ENCODE peak calls at places on chromosomes 5 and 9, in ten cellular contexts. One of them, this sample, is unnamed. For H3K9me3, the result is how much of the 10 kb centered on the place peaks cover.

GRCh38 chr5:17089001-17089400 is 128.4 kb upstream of the BASP1 start:
- DNase-seq in HCT116: no peak
- DNase-seq in heart right ventricle: no peak
- DNase-seq in cardiac muscle cell: no peak
- DNase-seq in hepatocyte: no peak
- DNase-seq in CD8-positive, alpha-beta T cell: no peak
- DNase-seq in GM12878: no peak
- DNase-seq in mammary epithelial cell: no peak
- DNase-seq in gastrocnemius medialis: no peak
- DNase-seq in lung: no peak
- DNase-seq in this sample: no peak

GRCh38 chr9:38024036-38024681 is 44.9 kb downstream of the SHB start:
- DNase-seq in HCT116: no peak
- DNase-seq in heart right ventricle: no peak
- DNase-seq in cardiac muscle cell: peak
- DNase-seq in hepatocyte: peak
- DNase-seq in CD8-positive, alpha-beta T cell: no peak
- DNase-seq in GM12878: no peak
- DNase-seq in mammary epithelial cell: peak
- DNase-seq in gastrocnemius medialis: peak
- DNase-seq in lung: peak
- DNase-seq in this sample: no peak

GRCh38 chr9:34500623-34501267 is 22.0 kb downstream of the ENHO start:
- DNase-seq in HCT116: peak
- DNase-seq in heart right ventricle: peak
- DNase-seq in cardiac muscle cell: peak
- DNase-seq in hepatocyte: peak
- DNase-seq in CD8-positive, alpha-beta T cell: peak
- DNase-seq in GM12878: no peak
- DNase-seq in mammary epithelial cell: peak
- DNase-seq in gastrocnemius medialis: peak
- DNase-seq in lung: peak
- DNase-seq in this sample: peak

GRCh38 chr9:8750639-8751041 is 951.1 kb upstream of the DMAC1 start:
- DNase-seq in HCT116: no peak
- DNase-seq in heart right ventricle: no peak
- DNase-seq in cardiac muscle cell: peak
- DNase-seq in hepatocyte: peak
- DNase-seq in CD8-positive, alpha-beta T cell: no peak
- DNase-seq in GM12878: no peak
- DNase-seq in mammary epithelial cell: no peak
- DNase-seq in gastrocnemius medialis: no peak
- DNase-seq in lung: no peak
- DNase-seq in this sample: no peak

GRCh38 chr9:117413346-117414219 is 1.3 kb downstream of the ASTN2 start:
- DNase-seq in HCT116: no peak
- DNase-seq in heart right ventricle: no peak
- DNase-seq in cardiac muscle cell: peak
- DNase-seq in hepatocyte: peak
- DNase-seq in CD8-positive, alpha-beta T cell: no peak
- DNase-seq in GM12878: no peak
- DNase-seq in mammary epithelial cell: peak
- DNase-seq in gastrocnemius medialis: no peak
- DNase-seq in lung: no peak
- DNase-seq in this sample: no peak

GRCh38 chr5:121596882-121597281 is 254.8 kb upstream of the FTMT start:
- DNase-seq in HCT116: no peak
- DNase-seq in heart right ventricle: no peak
- DNase-seq in cardiac muscle cell: no peak
- DNase-seq in hepatocyte: peak
- DNase-seq in CD8-positive, alpha-beta T cell: no peak
- DNase-seq in GM12878: no peak
- DNase-seq in mammary epithelial cell: no peak
- DNase-seq in gastrocnemius medialis: no peak
- DNase-seq in lung: no peak
- DNase-seq in this sample: peak

GRCh38 chr9:101427957-101428655 is 7.5 kb downstream of the ALDOB start:
- DNase-seq in HCT116: no peak
- DNase-seq in heart right ventricle: no peak
- DNase-seq in cardiac muscle cell: no peak
- DNase-seq in hepatocyte: no peak
- DNase-seq in CD8-positive, alpha-beta T cell: no peak
- DNase-seq in GM12878: peak
- DNase-seq in mammary epithelial cell: no peak
- DNase-seq in gastrocnemius medialis: no peak
- DNase-seq in lung: no peak
- DNase-seq in this sample: no peak

GRCh38 chr9:1051286-1052118 is 1.3 kb downstream of the DMRT2 start:
- DNase-seq in HCT116: no peak
- DNase-seq in heart right ventricle: no peak
- DNase-seq in cardiac muscle cell: peak
- DNase-seq in hepatocyte: peak
- DNase-seq in CD8-positive, alpha-beta T cell: no peak
- DNase-seq in GM12878: no peak
- DNase-seq in mammary epithelial cell: peak
- DNase-seq in gastrocnemius medialis: peak
- DNase-seq in lung: no peak
- DNase-seq in this sample: peak

GRCh38 chr5:118592234-118592633 is 396.1 kb downstream of the DTWD2 start:
- DNase-seq in HCT116: no peak
- DNase-seq in heart right ventricle: no peak
- DNase-seq in cardiac muscle cell: no peak
- DNase-seq in hepatocyte: no peak
- DNase-seq in CD8-positive, alpha-beta T cell: no peak
- DNase-seq in GM12878: no peak
- DNase-seq in mammary epithelial cell: no peak
- DNase-seq in gastrocnemius medialis: no peak
- DNase-seq in lung: no peak
- DNase-seq in this sample: no peak

DNA sequence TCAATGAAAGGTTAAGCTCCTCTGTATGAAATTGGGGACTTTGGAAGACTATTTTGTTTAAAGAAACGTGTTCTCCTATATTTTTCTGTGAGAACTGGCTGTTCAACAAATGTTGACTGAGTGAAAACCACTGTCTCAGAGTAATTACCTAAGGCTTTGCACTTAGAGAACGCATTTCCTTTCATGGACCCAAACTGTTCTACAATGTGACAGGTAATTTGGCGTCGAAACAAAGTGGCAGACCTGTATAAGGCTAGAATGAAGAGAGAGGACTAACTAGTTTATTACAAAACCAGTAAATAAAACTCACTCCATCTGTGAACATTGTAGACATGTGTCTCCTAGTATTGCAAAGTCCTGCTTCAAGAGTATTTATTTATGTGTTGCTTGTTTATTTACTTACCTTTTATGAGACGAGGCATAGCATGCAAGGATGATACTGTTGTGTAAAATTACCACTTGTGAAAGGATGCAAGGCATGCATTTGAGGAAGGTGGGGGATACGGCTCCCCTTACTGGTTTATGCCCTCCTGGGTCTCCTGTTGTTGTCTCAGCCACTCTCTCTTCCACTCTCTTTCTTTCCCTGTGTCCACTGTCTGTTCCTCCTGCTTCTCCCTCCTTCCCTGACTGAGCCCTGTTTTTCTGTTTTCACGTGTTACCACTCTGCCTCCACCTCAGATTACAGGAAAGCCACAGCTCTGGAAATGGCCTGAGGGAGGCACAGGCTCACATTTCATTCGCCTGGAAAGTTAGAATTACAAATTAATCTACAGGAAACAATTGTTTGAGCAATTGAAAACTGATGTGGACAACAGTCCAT is 444.0 kb upstream of the ZNF608 start:
- DNase-seq in HCT116: no peak
- DNase-seq in heart right ventricle: no peak
- DNase-seq in cardiac muscle cell: peak
- DNase-seq in hepatocyte: peak
- DNase-seq in CD8-positive, alpha-beta T cell: no peak
- DNase-seq in GM12878: no peak
- DNase-seq in mammary epithelial cell: peak
- DNase-seq in gastrocnemius medialis: no peak
- DNase-seq in lung: no peak
- DNase-seq in this sample: no peak
- H3K27ac ChIP-seq in HCT116: no peak
- H3K27ac ChIP-seq in heart right ventricle: no peak
- H3K27ac ChIP-seq in cardiac muscle cell: no peak
- H3K27ac ChIP-seq in hepatocyte: no peak
- H3K27ac ChIP-seq in CD8-positive, alpha-beta T cell: no peak
- H3K27ac ChIP-seq in GM12878: no peak
- H3K27ac ChIP-seq in mammary epithelial cell: no peak
- H3K27ac ChIP-seq in gastrocnemius medialis: peak
- H3K27ac ChIP-seq in lung: no peak
- H3K27ac ChIP-seq in this sample: no peak

GRCh38 chr5:99033014-99033931 is 104.5 kb upstream of the CHD1 start:
- DNase-seq in HCT116: no peak
- DNase-seq in heart right ventricle: no peak
- DNase-seq in cardiac muscle cell: no peak
- DNase-seq in hepatocyte: no peak
- DNase-seq in CD8-positive, alpha-beta T cell: no peak
- DNase-seq in GM12878: no peak
- DNase-seq in mammary epithelial cell: peak
- DNase-seq in gastrocnemius medialis: no peak
- DNase-seq in lung: no peak
- DNase-seq in this sample: peak
- H3K4me3 ChIP-seq in HCT116: peak
- H3K4me3 ChIP-seq in heart right ventricle: no peak
- H3K4me3 ChIP-seq in cardiac muscle cell: no peak
- H3K4me3 ChIP-seq in hepatocyte: no peak
- H3K4me3 ChIP-seq in CD8-positive, alpha-beta T cell: peak
- H3K4me3 ChIP-seq in GM12878: peak
- H3K4me3 ChIP-seq in mammary epithelial cell: peak
- H3K4me3 ChIP-seq in gastrocnemius medialis: peak
- H3K4me3 ChIP-seq in lung: peak
- H3K4me3 ChIP-seq in this sample: peak

GRCh38 chr5:81675420-81675819 is 75.5 kb downstream of the SSBP2 start:
- DNase-seq in HCT116: no peak
- DNase-seq in heart right ventricle: no peak
- DNase-seq in cardiac muscle cell: no peak
- DNase-seq in hepatocyte: no peak
- DNase-seq in CD8-positive, alpha-beta T cell: no peak
- DNase-seq in GM12878: no peak
- DNase-seq in mammary epithelial cell: no peak
- DNase-seq in gastrocnemius medialis: no peak
- DNase-seq in lung: no peak
- DNase-seq in this sample: no peak
- H3K9me3 ChIP-seq in HCT116: under half
- H3K9me3 ChIP-seq in heart right ventricle: under half
- H3K9me3 ChIP-seq in cardiac muscle cell: under half
- H3K9me3 ChIP-seq in hepatocyte: under half
- H3K9me3 ChIP-seq in CD8-positive, alpha-beta T cell: under half
- H3K9me3 ChIP-seq in GM12878: under half
- H3K9me3 ChIP-seq in mammary epithelial cell: under half
- H3K9me3 ChIP-seq in gastrocnemius medialis: under half
- H3K9me3 ChIP-seq in lung: under half
- H3K9me3 ChIP-seq in this sample: under half

GRCh38 chr9:35556781-35557180 is 48.3 kb upstream of the TESK1 start:
- DNase-seq in HCT116: no peak
- DNase-seq in heart right ventricle: no peak
- DNase-seq in cardiac muscle cell: no peak
- DNase-seq in hepatocyte: no peak
- DNase-seq in CD8-positive, alpha-beta T cell: no peak
- DNase-seq in GM12878: no peak
- DNase-seq in mammary epithelial cell: no peak
- DNase-seq in gastrocnemius medialis: no peak
- DNase-seq in lung: no peak
- DNase-seq in this sample: peak

GRCh38 chr9:35559792-35560530 is 45.1 kb upstream of the TESK1 start:
- DNase-seq in HCT116: no peak
- DNase-seq in heart right ventricle: no peak
- DNase-seq in cardiac muscle cell: no peak
- DNase-seq in hepatocyte: no peak
- DNase-seq in CD8-positive, alpha-beta T cell: no peak
- DNase-seq in GM12878: no peak
- DNase-seq in mammary epithelial cell: no peak
- DNase-seq in gastrocnemius medialis: no peak
- DNase-seq in lung: no peak
- DNase-seq in this sample: no peak

GRCh38 chr9:35557330-35557729 is 47.7 kb upstream of the TESK1 start:
- DNase-seq in HCT116: no peak
- DNase-seq in heart right ventricle: no peak
- DNase-seq in cardiac muscle cell: no peak
- DNase-seq in hepatocyte: no peak
- DNase-seq in CD8-positive, alpha-beta T cell: no peak
- DNase-seq in GM12878: no peak
- DNase-seq in mammary epithelial cell: no peak
- DNase-seq in gastrocnemius medialis: peak
- DNase-seq in lung: no peak
- DNase-seq in this sample: no peak

GRCh38 chr9:35555881-35556280 is 49.2 kb upstream of the TESK1 start:
- DNase-seq in HCT116: no peak
- DNase-seq in heart right ventricle: no peak
- DNase-seq in cardiac muscle cell: no peak
- DNase-seq in hepatocyte: no peak
- DNase-seq in CD8-positive, alpha-beta T cell: no peak
- DNase-seq in GM12878: no peak
- DNase-seq in mammary epithelial cell: no peak
- DNase-seq in gastrocnemius medialis: no peak
- DNase-seq in lung: no peak
- DNase-seq in this sample: no peak

DNA sequence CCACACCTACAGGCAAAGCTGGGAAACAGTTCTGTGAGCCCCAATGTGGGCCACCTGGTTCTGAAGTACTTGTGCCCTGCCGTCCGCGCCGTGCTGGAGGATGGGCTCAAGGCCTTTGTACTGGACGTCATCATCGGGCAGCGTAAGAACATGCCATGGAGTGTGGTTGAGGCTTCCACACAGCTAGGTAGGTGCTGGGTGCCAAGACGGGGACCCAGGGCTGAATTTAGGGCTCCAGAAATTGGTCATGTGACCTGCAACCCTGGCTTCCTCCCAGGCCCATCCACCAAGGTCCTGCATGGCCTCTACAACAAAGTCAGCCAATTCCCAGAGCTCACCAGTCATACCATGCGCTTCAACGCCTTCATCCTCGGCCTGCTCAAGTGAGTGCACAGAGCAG is 46.9 kb upstream of the TESK1 start:
- DNase-seq in HCT116: no peak
- DNase-seq in heart right ventricle: no peak
- DNase-seq in cardiac muscle cell: no peak
- DNase-seq in hepatocyte: no peak
- DNase-seq in CD8-positive, alpha-beta T cell: no peak
- DNase-seq in GM12878: no peak
- DNase-seq in mammary epithelial cell: no peak
- DNase-seq in gastrocnemius medialis: no peak
- DNase-seq in lung: no peak
- DNase-seq in this sample: no peak
- H3K27ac ChIP-seq in HCT116: no peak
- H3K27ac ChIP-seq in heart right ventricle: no peak
- H3K27ac ChIP-seq in cardiac muscle cell: no peak
- H3K27ac ChIP-seq in hepatocyte: no peak
- H3K27ac ChIP-seq in CD8-positive, alpha-beta T cell: no peak
- H3K27ac ChIP-seq in GM12878: no peak
- H3K27ac ChIP-seq in mammary epithelial cell: no peak
- H3K27ac ChIP-seq in gastrocnemius medialis: peak
- H3K27ac ChIP-seq in lung: no peak
- H3K27ac ChIP-seq in this sample: no peak

GRCh38 chr9:128065907-128066712 is 1.0 kb downstream of the NAIF1 start:
- DNase-seq in HCT116: no peak
- DNase-seq in heart right ventricle: no peak
- DNase-seq in cardiac muscle cell: no peak
- DNase-seq in hepatocyte: no peak
- DNase-seq in CD8-positive, alpha-beta T cell: no peak
- DNase-seq in GM12878: no peak
- DNase-seq in mammary epithelial cell: no peak
- DNase-seq in gastrocnemius medialis: no peak
- DNase-seq in lung: no peak
- DNase-seq in this sample: no peak
- H3K4me3 ChIP-seq in HCT116: peak
- H3K4me3 ChIP-seq in heart right ventricle: peak
- H3K4me3 ChIP-seq in cardiac muscle cell: no peak
- H3K4me3 ChIP-seq in hepatocyte: no peak
- H3K4me3 ChIP-seq in CD8-positive, alpha-beta T cell: peak
- H3K4me3 ChIP-seq in GM12878: peak
- H3K4me3 ChIP-seq in mammary epithelial cell: peak
- H3K4me3 ChIP-seq in gastrocnemius medialis: peak
- H3K4me3 ChIP-seq in lung: peak
- H3K4me3 ChIP-seq in this sample: peak